ENCODE peak calls at places on chromosomes 5 and 9, in four cellular contexts. H is left lung, F is astrocyte, L is stomach. Z is an unnamed sample.

GRCh38 chr9:127402401-127403090 is 5.6 kb downstream of the SLC2A8 start:
- DNase-seq in L (no peak), H (no peak), F (no peak), Z (no peak)

GRCh38 chr5:129906177-129906887 is 2.1 kb downstream of the CHSY3 start:
- DNase-seq in F (peak; percentile 36), H (no peak), L (no peak), Z (peak; percentile 9)

GRCh38 chr9:135144581-135145108 is 57.2 kb downstream of the OLFM1 start:
- DNase-seq in H (no peak), L (no peak), F (no peak), Z (no peak)

GRCh38 chr5:82938901-82939300 is 138.3 kb downstream of the TMEM167A start:
- DNase-seq in L (no peak), H (no peak), F (no peak), Z (no peak)

GRCh38 chr9:36314740-36315139 is 56.5 kb upstream of the GNE start:
- DNase-seq in L (no peak), F (no peak), H (no peak), Z (no peak)

GRCh38 chr9:112542893-112543292 is 56.3 kb downstream of the KIAA1958 start:
- DNase-seq in L (no peak), F (no peak), H (no peak), Z (no peak)

GRCh38 chr9:22097712-22098111 is 88.6 kb upstream of the CDKN2B start:
- DNase-seq in F (peak; percentile 94), L (no peak), H (no peak), Z (no peak)

GRCh38 chr5:109711681-109712080 is 22.0 kb downstream of the MAN2A1 start:
- DNase-seq in F (no peak), H (no peak), L (no peak), Z (no peak)

GRCh38 chr9:117927354-117927753 is 223.2 kb downstream of the TLR4 start:
- DNase-seq in H (no peak), L (no peak), F (no peak), Z (no peak)

GRCh38 chr5:43020294-43020711 is 19.8 kb downstream of the ANXA2R start:
- DNase-seq in L (no peak), F (peak; percentile 61), H (no peak), Z (no peak)

GRCh38 chr5:73826761-73827450 is 200.9 kb downstream of the ARHGEF28 start:
- DNase-seq in F (peak; percentile 61), L (no peak), H (no peak), Z (peak; percentile 77)

GRCh38 chr5:150582281-150582791 is 58.1 kb upstream of the SYNPO start:
- DNase-seq in L (peak; percentile 79), F (peak; percentile 81), H (peak; percentile 40), Z (no peak)

GRCh38 chr5:52735139-52735538 is 52.6 kb upstream of the ITGA1 start:
- DNase-seq in H (no peak), L (no peak), F (no peak), Z (no peak)

GRCh38 chr9:5714501-5715401 is 85.8 kb downstream of the RIC1 start:
- DNase-seq in L (no peak), H (no peak), F (peak; percentile 39), Z (peak; percentile 8)

GRCh38 chr9:127739614-127740322 is 4.7 kb upstream of the TOR2A start:
- DNase-seq in L (no peak), F (no peak), H (no peak), Z (no peak)

GRCh38 chr9:33379666-33380389 is 22.5 kb downstream of the AQP7 start:
- DNase-seq in F (no peak), H (no peak), L (no peak), Z (no peak)

GRCh38 chr5:1726956-1727355 is 72.7 kb downstream of the MRPL36 start:
- DNase-seq in F (no peak), L (peak; percentile 23), H (peak; percentile 17), Z (no peak)

GRCh38 chr5:158463971-158464370 is 605.0 kb upstream of the CLINT1 start:
- DNase-seq in H (no peak), L (no peak), F (no peak), Z (peak; percentile 52)

GRCh38 chr5:38595149-38595725 is 38.8 kb upstream of the LIFR start:
- DNase-seq in F (peak; percentile 75), H (no peak), L (no peak), Z (no peak)

GRCh38 chr5:174837919-174838902 is 113.8 kb downstream of the MSX2 start:
- DNase-seq in F (peak; percentile 86), H (no peak), L (no peak), Z (peak; percentile 98)

GRCh38 chr5:8633706-8634105 is 764.8 kb downstream of the MTRR start:
- DNase-seq in L (no peak), F (peak; percentile 73), H (no peak), Z (no peak)

GRCh38 chr9:17462869-17463464 is 115.9 kb upstream of the SH3GL2 start:
- DNase-seq in F (peak; percentile 16), L (peak; percentile 36), H (no peak), Z (peak; percentile 18)

GRCh38 chr5:1724822-1725602 is 74.6 kb downstream of the MRPL36 start:
- DNase-seq in L (peak; percentile 13), F (no peak), H (no peak), Z (peak; percentile 27)

GRCh38 chr5:1514027-1514818 is 9.5 kb downstream of the LPCAT1 start:
- DNase-seq in F (no peak), L (peak; percentile 22), H (peak; percentile 30), Z (no peak)

GRCh38 chr9:124863371-124863831 is 1.5 kb downstream of the ARPC5L start:
- DNase-seq in F (no peak), L (no peak), H (no peak), Z (peak; percentile 94)

GRCh38 chr5:154278172-154278571 is 87.6 kb downstream of the GALNT10 start:
- DNase-seq in H (no peak), L (no peak), F (peak; percentile 77), Z (no peak)

GRCh38 chr5:126433708-126434107 is 10.5 kb downstream of the GRAMD2B start:
- DNase-seq in L (no peak), F (peak; percentile 89), H (no peak), Z (no peak)

GRCh38 chr9:69200071-69200470 is 26.0 kb downstream of the TJP2 start:
- DNase-seq in F (peak; percentile 71), L (no peak), H (no peak), Z (peak; percentile 88)

GRCh38 chr5:172045315-172045632 is 38.8 kb upstream of the FBXW11 start:
- DNase-seq in L (no peak), H (no peak), F (no peak), Z (no peak)

GRCh38 chr5:154663424-154663823 is 91.8 kb upstream of the LARP1 start:
- DNase-seq in F (no peak), L (no peak), H (no peak), Z (no peak)

GRCh38 chr9:132472599-132472998 is 62.6 kb downstream of the CFAP77 start:
- DNase-seq in L (no peak), H (no peak), F (no peak), Z (no peak)

GRCh38 chr9:132003904-132004303 is 75.8 kb downstream of the MED27 start:
- DNase-seq in H (no peak), F (no peak), L (no peak), Z (no peak)

GRCh38 chr9:119841005-119841404 is 471.8 kb upstream of the BRINP1 start:
- DNase-seq in H (no peak), L (no peak), F (no peak), Z (no peak)

GRCh38 chr5:115414406-115415142 is 118.1 kb upstream of the CCDC112 start:
- DNase-seq in L (no peak), H (no peak), F (peak; percentile 93), Z (no peak)

GRCh38 chr5:163696270-163696887 is 191.0 kb downstream of the MAT2B start:
- DNase-seq in L (no peak), H (no peak), F (peak; percentile 78), Z (peak; percentile 75)

GRCh38 chr9:108436470-108436869 is 419.3 kb downstream of the ACTL7B start:
- DNase-seq in F (peak; percentile 50), H (no peak), L (no peak), Z (no peak)

GRCh38 chr5:166031926-166032325 is 2259.5 kb upstream of the WWC1 start:
- DNase-seq in H (no peak), L (no peak), F (no peak), Z (peak; percentile 67)

GRCh38 chr9:9881692-9882091 is 731.1 kb downstream of the PTPRD start:
- DNase-seq in L (no peak), F (no peak), H (no peak), Z (no peak)

GRCh38 chr5:120621339-120621738 is 157.2 kb downstream of the PRR16 start:
- DNase-seq in F (no peak), L (no peak), H (no peak), Z (no peak)

GRCh38 chr9:95150903-95151302 is 166.6 kb downstream of the FANCC start:
- DNase-seq in L (no peak), F (no peak), H (peak; percentile 77), Z (no peak)
- H3K27ac ChIP-seq in L (no peak overlapping the region), F (no peak overlapping the region), H (no peak overlapping the region), Z (no peak overlapping the region)

GRCh38 chr9:87263291-87263690 is 234.4 kb upstream of the DAPK1 start:
- DNase-seq in F (no peak), L (no peak), H (no peak), Z (no peak)
- TF ChIP-seq CTCF in F (no peak), L (no peak), H (no peak), Z (no peak)

GRCh38 chr9:123208626-123209174 is 59.7 kb downstream of the STRBP start:
- DNase-seq in L (no peak), H (no peak), F (no peak), Z (no peak)
- H3K27ac ChIP-seq in L (no peak overlapping the region), H (no peak overlapping the region), F (no peak overlapping the region), Z (no peak overlapping the region)

GRCh38 chr5:76724871-76725270 is 8.9 kb downstream of the F2R start:
- DNase-seq in F (peak; percentile 83), L (no peak), H (no peak), Z (no peak)

GRCh38 chr5:76732405-76733048 is 16.6 kb downstream of the F2R start:
- DNase-seq in L (no peak), F (no peak), H (no peak), Z (no peak)

GRCh38 chr5:76733049-76733417 is 17.1 kb downstream of the F2R start:
- DNase-seq in H (no peak), L (no peak), F (no peak), Z (no peak)

GRCh38 chr5:76729373-76730290 is 13.7 kb downstream of the F2R start:
- DNase-seq in F (no peak), L (no peak), H (no peak), Z (no peak)

GRCh38 chr5:76728965-76729364 is 13.0 kb downstream of the F2R start:
- DNase-seq in L (no peak), H (no peak), F (no peak), Z (no peak)
- TF ChIP-seq CTCF in L (no peak), H (no peak), F (no peak), Z (no peak)

GRCh38 chr5:132780577-132780976 is 3.5 kb upstream of the SEPTIN8 start:
- DNase-seq in F (no peak), H (no peak), L (no peak), Z (no peak)

GRCh38 chr5:132777209-132778069 is at the start of gene SEPTIN8:
- DNase-seq in H (peak; percentile 48), F (no peak), L (peak; percentile 55), Z (peak; percentile 86)

GRCh38 chr5:132779961-132780360 is 2.9 kb upstream of the SEPTIN8 start:
- DNase-seq in H (no peak), L (no peak), F (no peak), Z (no peak)

GRCh38 chr5:132778129-132778528 is 1.1 kb upstream of the SEPTIN8 start:
- DNase-seq in L (no peak), F (no peak), H (no peak), Z (no peak)

GRCh38 chr5:132778856-132779255 is 1.8 kb upstream of the SEPTIN8 start:
- DNase-seq in F (no peak), L (no peak), H (no peak), Z (no peak)
- H3K27ac ChIP-seq in F (no peak overlapping the region), L (no peak overlapping the region), H (no peak overlapping the region), Z (no peak overlapping the region)

Z was measured in RWPE1.